ENCODE peak calls at places on chromosomes 6 and 20, in seven cellular contexts. G is NCI-H2081 treated with DMSO at 0.1 percent for 48 hours; U is stimulated activated CD4-positive, alpha-beta T cell treated with anti-CD3 and anti-CD28 coated beads, Interleukin-15, amount 100 ng/mL, for 1 hour; M is RPMI7951; T is activated naive CD4-positive, alpha-beta T cell; N is COR-L47; H is activated CD4-positive, alpha-beta T cell treated with anti-CD3 and anti-CD28 coated beads for 36 hours. O is an unnamed sample.

GRCh38 chr6:167733740-167734661 is 92.7 kb upstream of the AFDN start:
- DNase-seq in G (no peak), U (no peak), M (peak; percentile 80), T (no peak), N (no peak), H (no peak), O (peak; percentile 32)

GRCh38 chr6:15206887-15207286 is 39.0 kb upstream of the JARID2 start:
- DNase-seq in G (no peak), U (no peak), M (no peak), T (no peak), N (no peak), H (no peak), O (no peak)

GRCh38 chr6:41185991-41186675 is 14.8 kb downstream of the TREML2 start:
- DNase-seq in G (no peak), U (no peak), M (no peak), T (no peak), N (no peak), H (no peak), O (no peak)

GRCh38 chr20:36154696-36155628 is at the start of gene EPB41L1:
- DNase-seq in G (no peak), U (no peak), M (no peak), T (no peak), N (peak; percentile 50), H (no peak), O (no peak)

GRCh38 chr6:154414021-154414813 is 57.6 kb upstream of the IPCEF1 start:
- DNase-seq in G (no peak), U (no peak), M (no peak), T (no peak), N (no peak), H (no peak), O (peak; percentile 24)

GRCh38 chr6:83998021-83998584 is 35.5 kb upstream of the MRAP2 start:
- DNase-seq in G (no peak), U (no peak), M (no peak), T (no peak), N (no peak), H (no peak), O (no peak)

GRCh38 chr6:13427838-13428527 is 59.4 kb downstream of the GFOD1 start:
- DNase-seq in G (no peak), U (peak; percentile 19), M (no peak), T (peak; percentile 40), N (no peak), H (peak; percentile 90), O (no peak)

GRCh38 chr6:169415179-169415578 is 161.5 kb upstream of the THBS2 start:
- DNase-seq in G (no peak), U (no peak), M (no peak), T (no peak), N (no peak), H (no peak), O (no peak)

GRCh38 chr6:128069180-128069579 is 168.3 kb upstream of the THEMIS start:
- DNase-seq in G (no peak), U (no peak), M (no peak), T (no peak), N (no peak), H (no peak), O (peak; percentile 59)

GRCh38 chr6:45637611-45638257 is 260.0 kb upstream of the SUPT3H start:
- DNase-seq in G (no peak), U (no peak), M (no peak), T (no peak), N (no peak), H (no peak), O (no peak)

O was measured in fibroblast of gingiva.